ENCODE peak calls at places on chromosomes 4 and X, in six cellular contexts. H, N, F, T, M and W are unnamed samples.

GRCh38 chr4:81152839-81153713 is 61.9 kb downstream of the PRKG2 start:
- DNase-seq in H (peak), N (no peak), F (no peak), T (no peak), M (no peak), W (no peak)

GRCh38 chr4:3193531-3194203 is 55.3 kb upstream of the MSANTD1 start:
- DNase-seq in H (peak), N (peak), F (peak), T (no peak), M (no peak), W (no peak)

GRCh38 chr4:185322805-185323204 is 72.9 kb downstream of the LRP2BP start:
- DNase-seq in H (no peak), N (no peak), F (no peak), T (no peak), M (no peak), W (peak)

GRCh38 chr4:7358100-7358735 is 76.5 kb downstream of the PSAPL1 start:
- DNase-seq in H (peak), N (peak), F (peak), T (peak), M (no peak), W (peak)

GRCh38 chrX:154761977-154762528 is 611 bp upstream of the DKC1 start:
- DNase-seq in H (no peak), N (no peak), F (peak), T (no peak), M (no peak), W (no peak)

GRCh38 chr4:2822461-2823300 is 21.0 kb upstream of the ADD1 start:
- DNase-seq in H (no peak), N (no peak), F (no peak), T (no peak), M (no peak), W (no peak)

GRCh38 chr4:74840931-74841330 is 46.6 kb upstream of the BTC start:
- DNase-seq in H (no peak), N (peak), F (no peak), T (no peak), M (no peak), W (no peak)

GRCh38 chr4:30789219-30789671 is 69.1 kb downstream of the PCDH7 start:
- DNase-seq in H (peak), N (no peak), F (peak), T (no peak), M (peak), W (peak)

GRCh38 chr4:53786632-53787031 is 195.3 kb upstream of the LNX1 start:
- DNase-seq in H (no peak), N (peak), F (no peak), T (no peak), M (no peak), W (peak)

GRCh38 chrX:39814391-39814790 is 283.4 kb downstream of the BCOR start:
- DNase-seq in H (no peak), N (peak), F (peak), T (no peak), M (peak), W (peak)

GRCh38 chr4:85741921-85742591 is 267.1 kb downstream of the ARHGAP24 start:
- DNase-seq in H (no peak), N (no peak), F (no peak), T (no peak), M (no peak), W (no peak)

GRCh38 chrX:39642071-39642470 is 455.7 kb downstream of the BCOR start:
- DNase-seq in H (no peak), N (no peak), F (peak), T (no peak), M (no peak), W (peak)

GRCh38 chrX:68570598-68570997 is 71.7 kb downstream of the YIPF6 start:
- DNase-seq in H (peak), N (no peak), F (no peak), T (no peak), M (no peak), W (no peak)

GRCh38 chr4:169915545-169915944 is 110.7 kb downstream of the MFAP3L start:
- DNase-seq in H (no peak), N (no peak), F (no peak), T (no peak), M (no peak), W (no peak)

GRCh38 chr4:15515106-15515505 is 45.4 kb downstream of the CC2D2A start:
- DNase-seq in H (no peak), N (no peak), F (peak), T (no peak), M (no peak), W (no peak)

GRCh38 chr4:120000591-120001296 is 65.9 kb downstream of the MAD2L1 start:
- DNase-seq in H (no peak), N (no peak), F (no peak), T (no peak), M (no peak), W (no peak)

GRCh38 chr4:4260185-4260751 is 12.2 kb upstream of the TMEM128 start:
- DNase-seq in H (peak), N (peak), F (peak), T (no peak), M (peak), W (peak)

GRCh38 chr4:128338634-128339355 is 51.2 kb upstream of the PGRMC2 start:
- DNase-seq in H (peak), N (peak), F (peak), T (no peak), M (no peak), W (peak)

GRCh38 chr4:32569844-32570243 is 1849.7 kb downstream of the PCDH7 start:
- DNase-seq in H (no peak), N (no peak), F (no peak), T (no peak), M (no peak), W (no peak)

GRCh38 chrX:45801554-45801953 is 600.9 kb upstream of the DIPK2B start:
- DNase-seq in H (peak), N (peak), F (peak), T (no peak), M (peak), W (peak)
- H3K4me3 ChIP-seq in H (no peak), N (peak), F (no peak), T (no peak), M (no peak), W (no peak)

DNA sequence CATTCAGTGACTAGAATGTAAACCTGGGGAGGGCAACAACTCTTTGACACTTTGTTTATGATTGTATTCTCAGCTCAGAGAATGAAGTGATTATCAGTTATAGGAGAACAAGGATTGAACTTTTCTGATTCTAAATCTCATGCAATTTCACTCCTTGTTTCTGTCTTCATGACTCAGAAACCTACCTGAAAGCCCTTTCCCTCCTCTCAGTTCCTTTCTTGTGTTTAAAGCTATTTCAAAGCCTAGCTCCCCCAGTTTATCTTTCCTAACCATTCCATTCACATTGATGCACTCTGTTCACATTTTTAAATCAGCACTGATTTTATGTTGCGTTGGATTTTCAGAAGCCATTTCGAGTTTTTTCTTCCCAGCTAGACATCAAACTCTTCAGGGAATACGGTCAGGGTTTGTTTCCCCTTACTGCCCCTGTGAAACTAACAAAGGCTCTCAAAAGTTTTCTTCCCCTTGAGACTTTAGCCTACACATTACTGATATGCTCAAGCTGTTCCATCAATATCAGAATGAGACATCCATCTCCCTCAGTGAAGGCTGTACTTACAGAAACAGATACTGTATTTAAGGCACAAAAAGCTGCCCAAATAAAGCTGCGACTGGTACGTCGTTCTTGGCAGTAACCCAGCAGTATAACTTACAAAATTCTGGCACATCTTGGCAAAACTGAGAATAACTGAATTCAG is 31.1 kb downstream of the SRPX start:
- DNase-seq in H (no peak), N (no peak), F (no peak), T (no peak), M (no peak), W (no peak)
- TF ChIP-seq CTCF in H (no peak), N (no peak), F (no peak), T (no peak), M (no peak), W (no peak)

GRCh38 chr4:6232836-6233785 is 32.8 kb upstream of the JAKMIP1 start:
- DNase-seq in H (no peak), N (no peak), F (no peak), T (peak), M (peak), W (no peak)

GRCh38 chr4:6236816-6237390 is 32.7 kb upstream of the WFS1 start:
- DNase-seq in H (no peak), N (no peak), F (no peak), T (peak), M (no peak), W (no peak)

GRCh38 chr4:6235901-6236625 is 33.6 kb upstream of the WFS1 start:
- DNase-seq in H (no peak), N (no peak), F (no peak), T (peak), M (no peak), W (peak)

GRCh38 chr4:6233943-6234342 is 33.6 kb upstream of the JAKMIP1 start:
- DNase-seq in H (no peak), N (no peak), F (no peak), T (no peak), M (no peak), W (no peak)

DNA sequence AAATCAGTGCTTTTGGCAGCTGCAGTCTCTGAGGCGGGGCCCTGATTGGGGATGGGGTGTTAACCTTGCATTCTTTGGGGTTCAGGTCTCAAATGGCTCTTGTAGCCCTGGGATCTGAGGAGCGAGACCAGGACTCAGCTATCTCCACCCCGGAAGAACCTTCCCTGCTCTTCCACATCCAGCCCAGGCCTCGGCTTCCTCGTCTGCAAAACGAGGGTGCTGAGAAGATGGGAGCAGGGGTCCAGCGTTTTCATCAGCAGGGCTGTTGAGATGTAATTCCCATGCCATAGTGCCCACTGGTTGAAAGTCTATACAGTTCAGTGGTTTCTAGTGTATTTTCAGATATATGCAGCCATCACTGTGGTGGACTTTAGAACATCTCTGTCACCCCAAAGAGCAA is 34.6 kb upstream of the WFS1 start:
- DNase-seq in H (no peak), N (no peak), F (no peak), T (peak), M (no peak), W (no peak)
- H3K4me3 ChIP-seq in H (no peak), N (no peak), F (no peak), T (no peak), M (no peak), W (no peak)

GRCh38 chr4:89915937-89916336 is 21.3 kb downstream of the MMRN1 start:
- DNase-seq in H (no peak), N (no peak), F (no peak), T (no peak), M (no peak), W (no peak)

GRCh38 chr4:89915151-89915550 is 20.5 kb downstream of the MMRN1 start:
- DNase-seq in H (no peak), N (no peak), F (no peak), T (no peak), M (no peak), W (no peak)

GRCh38 chr4:89913623-89914022 is 19.0 kb downstream of the MMRN1 start:
- DNase-seq in H (no peak), N (no peak), F (no peak), T (no peak), M (no peak), W (no peak)

DNA sequence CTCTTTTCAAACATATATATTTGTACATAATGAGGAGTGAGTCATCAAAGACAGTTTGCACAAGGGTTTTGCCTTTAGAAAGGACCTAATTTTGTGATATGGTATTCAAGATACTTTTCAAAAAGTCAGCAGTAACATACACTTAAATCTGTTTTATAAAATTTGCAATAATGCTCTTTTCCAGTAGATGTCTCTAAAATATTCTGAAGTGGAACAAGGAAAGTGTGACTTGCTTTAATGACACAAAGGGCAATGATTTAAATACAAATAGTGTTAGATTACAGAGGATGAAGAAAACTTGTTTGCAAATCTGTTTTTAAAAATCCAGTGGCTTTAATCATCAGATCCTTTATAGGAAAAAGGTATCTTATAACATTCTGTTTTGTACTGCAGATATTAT is 20.0 kb downstream of the MMRN1 start:
- DNase-seq in H (no peak), N (no peak), F (no peak), T (no peak), M (no peak), W (no peak)
- TF ChIP-seq CTCF in H (no peak), N (no peak), F (no peak), T (no peak), M (no peak), W (no peak)

GRCh38 chrX:66014560-66014959 is 25.3 kb downstream of the VSIG4 start:
- DNase-seq in H (no peak), N (no peak), F (no peak), T (no peak), M (no peak), W (no peak)

GRCh38 chrX:66013195-66013816 is 26.6 kb downstream of the VSIG4 start:
- DNase-seq in H (no peak), N (no peak), F (no peak), T (no peak), M (no peak), W (no peak)

GRCh38 chrX:66015152-66015827 is 24.6 kb downstream of the VSIG4 start:
- DNase-seq in H (no peak), N (no peak), F (no peak), T (no peak), M (no peak), W (no peak)

GRCh38 chrX:66012094-66012534 is 27.8 kb downstream of the VSIG4 start:
- DNase-seq in H (peak), N (no peak), F (no peak), T (no peak), M (no peak), W (no peak)

DNA sequence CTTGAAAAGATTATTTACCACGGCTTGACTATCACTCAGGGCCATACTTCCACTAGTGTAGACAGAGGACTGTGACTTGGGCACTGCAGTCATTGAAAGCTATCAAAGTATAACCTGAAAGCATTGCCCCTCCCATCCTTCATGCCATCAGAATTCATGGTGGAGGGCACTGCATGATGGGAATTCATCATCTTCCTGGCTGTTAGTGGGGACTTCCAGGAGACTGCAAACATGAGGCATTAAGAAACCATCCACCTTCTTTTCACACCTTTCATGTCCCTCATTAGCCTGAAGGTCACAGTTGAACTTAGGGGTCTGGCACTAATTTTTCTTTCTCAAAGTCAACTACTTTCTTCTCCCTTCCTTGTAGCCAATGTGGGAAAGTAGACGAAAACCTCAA is 25.8 kb downstream of the VSIG4 start:
- DNase-seq in H (no peak), N (no peak), F (no peak), T (no peak), M (no peak), W (no peak)
- H3K4me3 ChIP-seq in H (no peak), N (no peak), F (no peak), T (no peak), M (no peak), W (no peak)

DNA sequence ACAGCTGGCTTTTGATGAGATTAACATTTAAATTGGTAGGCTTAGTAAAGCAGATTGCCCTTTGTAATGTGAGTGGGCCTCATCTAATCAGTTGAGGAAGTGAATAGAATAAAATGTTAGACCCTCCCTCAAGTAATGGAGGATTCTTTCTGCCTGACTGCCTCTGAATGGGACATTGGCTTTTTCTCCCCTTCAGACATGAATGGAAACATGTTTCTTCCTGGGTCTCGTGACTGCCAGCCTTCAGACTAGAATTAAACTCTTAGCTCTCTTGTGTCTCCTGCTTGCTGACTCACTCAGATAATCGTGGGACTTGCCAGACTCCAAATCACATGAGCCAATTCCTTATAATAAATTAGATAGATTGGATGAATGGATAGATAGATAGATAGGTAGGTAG is 266.6 kb downstream of the INPP4B start:
- DNase-seq in H (no peak), N (peak), F (no peak), T (no peak), M (no peak), W (no peak)
- TF ChIP-seq CTCF in H (no peak), N (no peak), F (no peak), T (no peak), M (no peak), W (no peak)

GRCh38 chr4:90904018-90904417 is 776.8 kb downstream of the CCSER1 start:
- DNase-seq in H (no peak), N (no peak), F (peak), T (no peak), M (peak), W (no peak)

GRCh38 chr4:90906239-90906638 is 779.0 kb downstream of the CCSER1 start:
- DNase-seq in H (no peak), N (no peak), F (no peak), T (no peak), M (no peak), W (no peak)
- H3K4me3 ChIP-seq in H (no peak), N (no peak), F (no peak), T (no peak), M (no peak), W (no peak)